ENCODE peak calls at places on chromosomes 2 and 18, in ten cellular contexts. L, P, M, H, Z, G, C, A, Q and Y are unnamed samples.
A peak's percentile ranks its signal among the peaks of the same experiment; 100 is the strongest.

GRCh38 chr2:168118733-168119518 is 128.5 kb downstream of the STK39 start:
- DNase-seq in L (peak; percentile 36), P (no peak), M (no peak), H (no peak), Z (no peak), G (peak; percentile 49), C (no peak), A (peak; percentile 82), Q (no peak), Y (no peak)

GRCh38 chr2:219331560-219332213 is 857 bp downstream of the RESP18 start:
- DNase-seq in L (no peak), P (peak; percentile 56), M (no peak), H (no peak), Z (no peak), G (peak; percentile 6), C (peak; percentile 30), A (peak; percentile 25), Q (no peak), Y (no peak)

GRCh38 chr2:40187054-40187453 is 264.8 kb downstream of the SLC8A1 start:
- DNase-seq in L (no peak), P (no peak), M (no peak), H (no peak), Z (no peak), G (no peak), C (no peak), A (no peak), Q (no peak), Y (no peak)

GRCh38 chr2:241088791-241089732 is 13.0 kb downstream of the MTERF4 start:
- DNase-seq in L (no peak), P (no peak), M (no peak), H (no peak), Z (no peak), G (no peak), C (no peak), A (no peak), Q (no peak), Y (no peak)

GRCh38 chr2:157246212-157247067 is 11.1 kb upstream of the GALNT5 start:
- DNase-seq in L (no peak), P (no peak), M (no peak), H (no peak), Z (no peak), G (no peak), C (no peak), A (peak; percentile 90), Q (no peak), Y (no peak)

GRCh38 chr2:239516954-239517305 is 116.1 kb upstream of the HDAC4 start:
- DNase-seq in L (no peak), P (no peak), M (no peak), H (no peak), Z (no peak), G (no peak), C (no peak), A (no peak), Q (no peak), Y (no peak)

GRCh38 chr18:42113529-42114191 is 158.6 kb downstream of the PIK3C3 start:
- DNase-seq in L (no peak), P (no peak), M (no peak), H (no peak), Z (no peak), G (no peak), C (no peak), A (peak; percentile 45), Q (no peak), Y (no peak)

GRCh38 chr2:191045141-191045540 is 31.2 kb upstream of the STAT1 start:
- DNase-seq in L (no peak), P (no peak), M (no peak), H (no peak), Z (no peak), G (no peak), C (no peak), A (no peak), Q (no peak), Y (no peak)

GRCh38 chr2:149019768-149020167 is 18.7 kb upstream of the LYPD6B start:
- DNase-seq in L (no peak), P (no peak), M (no peak), H (no peak), Z (no peak), G (no peak), C (no peak), A (no peak), Q (no peak), Y (no peak)

GRCh38 chr2:66236816-66237469 is 198.0 kb upstream of the MEIS1 start:
- DNase-seq in L (no peak), P (no peak), M (no peak), H (no peak), Z (no peak), G (no peak), C (no peak), A (no peak), Q (no peak), Y (no peak)

GRCh38 chr2:240460243-240460630 is 24.8 kb downstream of the GPC1 start:
- DNase-seq in L (no peak), P (peak; percentile 10), M (peak; percentile 62), H (no peak), Z (peak; percentile 61), G (no peak), C (no peak), A (no peak), Q (no peak), Y (no peak)

GRCh38 chr2:240605867-240606743 is 19.2 kb upstream of the GPR35 start:
- DNase-seq in L (no peak), P (peak; percentile 9), M (peak; percentile 47), H (no peak), Z (peak; percentile 59), G (no peak), C (no peak), A (no peak), Q (no peak), Y (no peak)

GRCh38 chr2:112869258-112869842 is 32.8 kb upstream of the IL1B start:
- DNase-seq in L (peak; percentile 32), P (no peak), M (peak; percentile 90), H (no peak), Z (no peak), G (peak; percentile 58), C (no peak), A (peak; percentile 39), Q (peak; percentile 49), Y (no peak)

GRCh38 chr2:226211439-226211838 is 588.2 kb downstream of the IRS1 start:
- DNase-seq in L (no peak), P (no peak), M (no peak), H (no peak), Z (no peak), G (peak; percentile 21), C (no peak), A (peak; percentile 88), Q (no peak), Y (no peak)

GRCh38 chr2:133498615-133499585 is 69.4 kb downstream of the NCKAP5 start:
- DNase-seq in L (no peak), P (no peak), M (no peak), H (no peak), Z (no peak), G (no peak), C (no peak), A (no peak), Q (no peak), Y (no peak)

GRCh38 chr18:49704334-49704733 is 109.0 kb downstream of the ACAA2 start:
- DNase-seq in L (no peak), P (no peak), M (peak; percentile 73), H (no peak), Z (no peak), G (no peak), C (no peak), A (no peak), Q (no peak), Y (no peak)

GRCh38 chr2:234632527-234633391 is 135.9 kb upstream of the ARL4C start:
- DNase-seq in L (no peak), P (no peak), M (no peak), H (no peak), Z (no peak), G (no peak), C (no peak), A (peak; percentile 97), Q (no peak), Y (no peak)

GRCh38 chr2:80496770-80497169 is 192.2 kb upstream of the LRRTM1 start:
- DNase-seq in L (no peak), P (no peak), M (no peak), H (no peak), Z (no peak), G (no peak), C (no peak), A (peak; percentile 88), Q (no peak), Y (no peak)

GRCh38 chr2:220014961-220015360 is 387.5 kb downstream of the SLC4A3 start:
- DNase-seq in L (no peak), P (no peak), M (no peak), H (no peak), Z (no peak), G (no peak), C (no peak), A (no peak), Q (no peak), Y (no peak)

GRCh38 chr2:28359222-28360065 is 33.2 kb upstream of the FOSL2 start:
- DNase-seq in L (no peak), P (no peak), M (no peak), H (no peak), Z (no peak), G (peak; percentile 68), C (no peak), A (peak; percentile 67), Q (no peak), Y (peak; percentile 22)

GRCh38 chr2:237310515-237311114 is 103.3 kb downstream of the COL6A3 start:
- DNase-seq in L (no peak), P (no peak), M (no peak), H (no peak), Z (no peak), G (no peak), C (no peak), A (no peak), Q (no peak), Y (no peak)

GRCh38 chr2:121205321-121205942 is 79.6 kb downstream of the TFCP2L1 start:
- DNase-seq in L (no peak), P (no peak), M (peak; percentile 55), H (no peak), Z (no peak), G (no peak), C (no peak), A (no peak), Q (no peak), Y (no peak)

GRCh38 chr2:196372276-196372809 is 201.0 kb upstream of the STK17B start:
- DNase-seq in L (no peak), P (no peak), M (no peak), H (no peak), Z (no peak), G (no peak), C (no peak), A (no peak), Q (no peak), Y (no peak)

GRCh38 chr2:156647377-156648010 is 211.3 kb downstream of the GPD2 start:
- DNase-seq in L (no peak), P (no peak), M (no peak), H (no peak), Z (no peak), G (no peak), C (no peak), A (no peak), Q (no peak), Y (no peak)

GRCh38 chr2:44168684-44169154 is at the start of gene PPM1B:
- DNase-seq in L (no peak), P (peak; percentile 100), M (peak; percentile 100), H (peak; percentile 100), Z (peak; percentile 100), G (no peak), C (peak; percentile 99), A (no peak), Q (peak; percentile 99), Y (peak; percentile 99)

GRCh38 chr2:158955974-158956373 is 12.5 kb upstream of the TANC1 start:
- DNase-seq in L (no peak), P (no peak), M (no peak), H (no peak), Z (no peak), G (no peak), C (no peak), A (no peak), Q (no peak), Y (no peak)

GRCh38 chr2:156088598-156088997 is 243.9 kb downstream of the NR4A2 start:
- DNase-seq in L (no peak), P (no peak), M (no peak), H (no peak), Z (no peak), G (no peak), C (no peak), A (no peak), Q (no peak), Y (no peak)

GRCh38 chr18:9971313-9971920 is 57.6 kb downstream of the VAPA start:
- DNase-seq in L (peak; percentile 60), P (peak; percentile 68), M (no peak), H (peak; percentile 5), Z (peak; percentile 87), G (peak; percentile 87), C (peak; percentile 50), A (peak; percentile 74), Q (peak; percentile 83), Y (peak; percentile 49)